ENCODE peak calls at places on chromosomes 7 and 10, in four cellular contexts. P, E, W and N are unnamed samples.

GRCh38 chr7:4610768-4611467 is 71.2 kb upstream of the FOXK1 start:
- DNase-seq in P (no peak), E (peak; percentile 69), W (peak; percentile 73), N (peak; percentile 80)

GRCh38 chr10:114487815-114488536 is 83.7 kb upstream of the AFAP1L2 start:
- DNase-seq in P (no peak), E (peak; percentile 45), W (peak; percentile 72), N (peak; percentile 68)

GRCh38 chr10:114652402-114653368 is 5.4 kb downstream of the ABLIM1 start:
- DNase-seq in P (no peak), E (no peak), W (no peak), N (no peak)

GRCh38 chr7:55133630-55134392 is 115.0 kb downstream of the EGFR start:
- DNase-seq in P (peak; percentile 57), E (peak; percentile 99), W (peak; percentile 93), N (peak; percentile 93)

GRCh38 chr7:71793251-71793650 is 618.9 kb downstream of the CALN1 start:
- DNase-seq in P (no peak), E (no peak), W (peak; percentile 3), N (no peak)

GRCh38 chr10:103660364-103661197 is 167.1 kb downstream of the NEURL1 start:
- DNase-seq in P (peak; percentile 39), E (peak; percentile 48), W (no peak), N (no peak)

GRCh38 chr7:149864023-149864422 is 9.7 kb upstream of the ATP6V0E2 start:
- DNase-seq in P (no peak), E (no peak), W (no peak), N (no peak)

GRCh38 chr7:7943951-7944350 is 24.6 kb upstream of the GLCCI1 start:
- DNase-seq in P (no peak), E (no peak), W (peak; percentile 78), N (peak; percentile 34)

GRCh38 chr7:118801366-118801765 is 576.9 kb downstream of the ANKRD7 start:
- DNase-seq in P (no peak), E (no peak), W (no peak), N (no peak)

GRCh38 chr10:69629897-69630650 is at the start of gene FAM241B:
- DNase-seq in P (peak; percentile 33), E (peak; percentile 5), W (peak; percentile 52), N (peak; percentile 83)

GRCh38 chr10:131651674-131652093 is 249.1 kb upstream of the PPP2R2D start:
- DNase-seq in P (no peak), E (no peak), W (no peak), N (no peak)

GRCh38 chr7:16644987-16645592 is 464 bp downstream of the ANKMY2 start:
- DNase-seq in P (peak; percentile 31), E (no peak), W (no peak), N (no peak)

GRCh38 chr10:86073199-86073977 is 293.2 kb downstream of the GRID1 start:
- DNase-seq in P (no peak), E (no peak), W (no peak), N (no peak)

GRCh38 chr7:116708861-116709260 is 36.9 kb downstream of the MET start:
- DNase-seq in P (no peak), E (no peak), W (no peak), N (no peak)

GRCh38 chr7:7554647-7555575 is 11.8 kb upstream of the MIOS start:
- DNase-seq in P (no peak), E (no peak), W (no peak), N (no peak)

GRCh38 chr7:113161050-113161449 is 42.7 kb upstream of the SMIM30 start:
- DNase-seq in P (no peak), E (no peak), W (no peak), N (no peak)

GRCh38 chr7:77685219-77685618 is 11.0 kb upstream of the RSBN1L start:
- DNase-seq in P (no peak), E (no peak), W (peak; percentile 93), N (peak; percentile 89)

GRCh38 chr7:5428470-5429252 is 5.0 kb upstream of the TNRC18 start:
- DNase-seq in P (peak; percentile 74), E (peak; percentile 90), W (peak; percentile 63), N (peak; percentile 76)

GRCh38 chr7:44615149-44615611 is 8.8 kb downstream of the OGDH start:
- DNase-seq in P (peak; percentile 43), E (peak; percentile 48), W (peak; percentile 34), N (peak; percentile 63)

GRCh38 chr10:73584737-73585136 is 6.4 kb downstream of the USP54 start:
- DNase-seq in P (no peak), E (peak; percentile 52), W (no peak), N (no peak)

GRCh38 chr10:9911488-9911887 is 1106.2 kb upstream of the CELF2 start:
- DNase-seq in P (no peak), E (no peak), W (no peak), N (no peak)

GRCh38 chr10:31757831-31758230 is 170.8 kb downstream of the ARHGAP12 start:
- DNase-seq in P (no peak), E (no peak), W (no peak), N (no peak)

GRCh38 chr10:132528064-132528800 is 9.4 kb upstream of the INPP5A start:
- DNase-seq in P (peak; percentile 12), E (peak; percentile 42), W (no peak), N (no peak)

GRCh38 chr7:20331231-20331880 is 656 bp downstream of the ITGB8 start:
- DNase-seq in P (peak; percentile 30), E (peak; percentile 18), W (no peak), N (peak; percentile 45)

GRCh38 chr10:131146790-131147189 is 164.7 kb downstream of the TCERG1L start:
- DNase-seq in P (no peak), E (no peak), W (no peak), N (no peak)

GRCh38 chr10:110758898-110759297 is 112.8 kb upstream of the PDCD4 start:
- DNase-seq in P (no peak), E (peak; percentile 62), W (peak; percentile 67), N (peak; percentile 74)

GRCh38 chr7:68258569-68258968 is 1261.9 kb downstream of the TYW1 start:
- DNase-seq in P (no peak), E (no peak), W (no peak), N (no peak)

GRCh38 chr7:25731881-25732240 is 420.1 kb upstream of the NFE2L3 start:
- DNase-seq in P (no peak), E (no peak), W (no peak), N (no peak)

GRCh38 chr7:20846791-20847190 is 60.1 kb upstream of the SP8 start:
- DNase-seq in P (no peak), E (no peak), W (no peak), N (no peak)

GRCh38 chr10:127148066-127148932 is 48.1 kb downstream of the INSYN2A start:
- DNase-seq in P (no peak), E (peak; percentile 91), W (peak; percentile 93), N (peak; percentile 90)

GRCh38 chr7:130273081-130273699 is 6.5 kb downstream of the CPA2 start:
- DNase-seq in P (no peak), E (peak; percentile 48), W (peak; percentile 60), N (peak; percentile 72)

GRCh38 chr7:80729586-80730320 is 91.3 kb downstream of the CD36 start:
- DNase-seq in P (no peak), E (peak; percentile 70), W (no peak), N (peak; percentile 18)

GRCh38 chr10:66837335-66837734 is 88.5 kb upstream of the LRRTM3 start:
- DNase-seq in P (no peak), E (no peak), W (no peak), N (no peak)

GRCh38 chr10:45135836-45136235 is 135.1 kb downstream of the ZNF22 start:
- DNase-seq in P (no peak), E (no peak), W (no peak), N (no peak)

DNA sequence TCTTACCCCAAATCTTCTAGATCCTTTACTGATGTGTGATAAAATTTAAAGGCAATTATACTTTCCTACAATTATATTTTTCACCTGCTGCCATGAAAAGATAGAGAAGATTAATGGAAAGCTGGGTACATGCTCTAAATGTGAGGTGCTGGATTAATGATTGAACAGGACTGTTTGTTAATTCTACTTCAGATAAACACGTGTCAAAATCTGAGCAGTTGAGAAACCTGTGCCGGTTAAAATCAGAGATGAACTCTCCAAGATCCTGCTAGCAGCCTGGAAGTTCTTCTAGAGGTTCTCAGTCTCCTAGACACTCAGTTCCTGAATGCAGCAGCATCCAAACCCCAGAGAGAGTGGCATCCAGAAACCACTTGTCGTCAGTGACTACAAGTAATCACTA is 69.2 kb downstream of the INHBA start:
- DNase-seq in P (no peak), E (no peak), W (no peak), N (no peak)
- TF ChIP-seq CTCF in P (no peak), E (no peak), W (no peak), N (no peak)

GRCh38 chr7:10930551-10930950 is 43.1 kb upstream of the PHF14 start:
- DNase-seq in P (no peak), E (no peak), W (no peak), N (no peak)
- H3K4me3 ChIP-seq in P (no peak overlapping the region), E (no peak overlapping the region), W (no peak overlapping the region), N (no peak overlapping the region)

GRCh38 chr7:158310924-158311713 is 276.5 kb downstream of the PTPRN2 start:
- DNase-seq in P (no peak), E (no peak), W (no peak), N (no peak)
- TF ChIP-seq CTCF in P (no peak), E (no peak), W (no peak), N (no peak)

DNA sequence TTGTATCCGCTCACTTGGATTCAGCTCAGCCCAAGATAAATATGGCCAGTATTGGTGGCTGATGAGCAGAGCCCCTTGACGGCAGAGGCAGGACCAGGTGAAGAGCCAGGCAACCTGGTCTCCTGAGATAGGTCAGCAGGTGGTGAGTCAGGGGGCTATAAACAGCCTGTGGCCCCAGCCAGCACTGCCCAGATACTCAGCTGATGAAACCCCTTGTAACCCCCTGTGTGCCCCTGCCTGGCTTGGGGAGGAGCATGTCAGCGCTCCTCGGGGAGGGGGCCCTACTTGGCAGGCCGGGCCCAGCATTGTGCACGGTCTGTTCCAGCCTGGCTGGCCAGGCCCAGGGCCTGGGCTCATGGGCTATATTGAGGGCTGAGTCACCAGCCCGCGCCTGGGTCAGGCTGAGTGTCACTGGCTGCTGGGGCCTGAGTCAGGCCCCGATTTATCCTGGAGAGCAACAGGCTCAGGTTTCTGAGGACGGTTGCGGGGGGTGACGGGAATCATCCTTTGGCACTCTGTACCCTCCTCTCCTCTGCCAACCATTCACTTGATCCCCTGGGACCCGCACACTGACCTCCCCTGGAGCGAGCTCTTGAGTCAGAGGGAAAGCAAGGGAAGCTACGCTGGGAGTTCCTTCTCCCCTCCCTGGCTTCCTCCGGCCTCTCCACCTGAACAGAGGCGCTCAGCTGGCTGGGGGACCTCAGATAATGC is 2.8 kb upstream of the FLNC start:
- DNase-seq in P (peak; percentile 68), E (peak; percentile 83), W (peak; percentile 32), N (peak; percentile 45)
- H3K4me3 ChIP-seq in P (peak overlapping the region; percentile 54), E (no peak overlapping the region), W (no peak overlapping the region), N (no peak overlapping the region)

GRCh38 chr10:91082447-91082846 is 138.0 kb upstream of the PCGF5 start:
- DNase-seq in P (no peak), E (no peak), W (no peak), N (no peak)
- TF ChIP-seq CTCF in P (no peak), E (no peak), W (no peak), N (no peak)